ENCODE peak calls at places on chromosome 13, in four cellular contexts. B is iris pigment epithelial cell, E is neural crest cell, Q is T-helper 9 cell. P is an unnamed sample.

GRCh38 chr13:101049166-101049850 is 367.0 kb downstream of the NALCN start:
- DNase-seq in B (no peak), E (no peak), Q (no peak), P (no peak)

GRCh38 chr13:108304170-108305068 is 34.9 kb downstream of the TNFSF13B start:
- DNase-seq in B (no peak), E (no peak), Q (no peak), P (no peak)

GRCh38 chr13:89740994-89741678 is 1606.4 kb upstream of the MIR17HG start:
- DNase-seq in B (no peak), E (no peak), Q (no peak), P (no peak)

GRCh38 chr13:24050292-24050711 is 110.2 kb upstream of the SPATA13 start:
- DNase-seq in B (peak), E (no peak), Q (no peak), P (peak)

GRCh38 chr13:33070713-33071112 is 54.5 kb downstream of the KL start:
- DNase-seq in B (peak), E (no peak), Q (no peak), P (peak)

GRCh38 chr13:27487776-27488175 is 37.4 kb upstream of the MTIF3 start:
- DNase-seq in B (no peak), E (no peak), Q (no peak), P (no peak)

GRCh38 chr13:95115525-95115924 is 185.7 kb downstream of the ABCC4 start:
- DNase-seq in B (peak), E (no peak), Q (no peak), P (no peak)

GRCh38 chr13:76715621-76716020 is 170.6 kb downstream of the KCTD12 start:
- DNase-seq in B (no peak), E (no peak), Q (no peak), P (no peak)

GRCh38 chr13:39159393-39159792 is 121.1 kb downstream of the NHLRC3 start:
- DNase-seq in B (no peak), E (no peak), Q (no peak), P (no peak)

GRCh38 chr13:105240356-105240755 is 1295.1 kb downstream of the EFNB2 start:
- DNase-seq in B (no peak), E (no peak), Q (no peak), P (no peak)

GRCh38 chr13:51112771-51113170 is 1.7 kb upstream of the C13orf42 start:
- DNase-seq in B (no peak), E (no peak), Q (no peak), P (no peak)

GRCh38 chr13:81406022-81406421 is 1065.1 kb upstream of the SPRY2 start:
- DNase-seq in B (no peak), E (no peak), Q (no peak), P (no peak)

GRCh38 chr13:111282997-111283396 is 37.4 kb upstream of the TEX29 start:
- DNase-seq in B (no peak), E (no peak), Q (no peak), P (no peak)

GRCh38 chr13:113964251-113964995 is 9.5 kb downstream of the C13orf46 start:
- DNase-seq in B (no peak), E (no peak), Q (no peak), P (no peak)

GRCh38 chr13:98143601-98144500 is 957 bp downstream of the FARP1 start:
- DNase-seq in B (peak), E (peak), Q (no peak), P (peak)

GRCh38 chr13:95251641-95252040 is 49.6 kb downstream of the ABCC4 start:
- DNase-seq in B (no peak), E (no peak), Q (no peak), P (no peak)

GRCh38 chr13:40109324-40109958 is 454.0 kb downstream of the COG6 start:
- DNase-seq in B (peak), E (no peak), Q (no peak), P (peak)

GRCh38 chr13:102267191-102267590 is 134.7 kb downstream of the FGF14 start:
- DNase-seq in B (peak), E (no peak), Q (no peak), P (no peak)

P was measured in HFFc6.